ENCODE peak calls at places on chromosomes 2 and 18, in five cellular contexts. One of them, this sample, is unnamed.
A peak's percentile ranks its signal among the peaks of the same experiment; 100 is the strongest.

GRCh38 chr2:16948073-16948472 is 282.4 kb upstream of the CYRIA start:
- DNase-seq in non-pigmented ciliary epithelial cell: no peak
- DNase-seq in GF-D8: no peak
- DNase-seq in activated T-helper 1 cell treated with Interleukin-2 at 50 U/mL for 16 hours: no peak
- DNase-seq in cardiac muscle cell: no peak
- DNase-seq in this sample: no peak

GRCh38 chr18:57913686-57914085 is 110.6 kb upstream of the ATP8B1 start:
- DNase-seq in non-pigmented ciliary epithelial cell: no peak
- DNase-seq in GF-D8: no peak
- DNase-seq in activated T-helper 1 cell treated with Interleukin-2 at 50 U/mL for 16 hours: no peak
- DNase-seq in cardiac muscle cell: no peak
- DNase-seq in this sample: no peak

GRCh38 chr2:134669731-134670669 is 48.8 kb downstream of the TMEM163 start:
- DNase-seq in non-pigmented ciliary epithelial cell: no peak
- DNase-seq in GF-D8: no peak
- DNase-seq in activated T-helper 1 cell treated with Interleukin-2 at 50 U/mL for 16 hours: peak; percentile 53
- DNase-seq in cardiac muscle cell: no peak
- DNase-seq in this sample: no peak

GRCh38 chr18:42480521-42480920 is 525.5 kb downstream of the PIK3C3 start:
- DNase-seq in non-pigmented ciliary epithelial cell: no peak
- DNase-seq in GF-D8: no peak
- DNase-seq in activated T-helper 1 cell treated with Interleukin-2 at 50 U/mL for 16 hours: no peak
- DNase-seq in cardiac muscle cell: no peak
- DNase-seq in this sample: no peak

GRCh38 chr2:33091541-33092123 is 144.9 kb downstream of the LTBP1 start:
- DNase-seq in non-pigmented ciliary epithelial cell: no peak
- DNase-seq in GF-D8: no peak
- DNase-seq in activated T-helper 1 cell treated with Interleukin-2 at 50 U/mL for 16 hours: no peak
- DNase-seq in cardiac muscle cell: no peak
- DNase-seq in this sample: no peak

GRCh38 chr2:119958642-119959268 is 54.1 kb upstream of the EPB41L5 start:
- DNase-seq in non-pigmented ciliary epithelial cell: peak; percentile 35
- DNase-seq in GF-D8: no peak
- DNase-seq in activated T-helper 1 cell treated with Interleukin-2 at 50 U/mL for 16 hours: no peak
- DNase-seq in cardiac muscle cell: no peak
- DNase-seq in this sample: no peak

GRCh38 chr2:191789791-191790190 is 57.1 kb downstream of the CAVIN2 start:
- DNase-seq in non-pigmented ciliary epithelial cell: no peak
- DNase-seq in GF-D8: no peak
- DNase-seq in activated T-helper 1 cell treated with Interleukin-2 at 50 U/mL for 16 hours: no peak
- DNase-seq in cardiac muscle cell: no peak
- DNase-seq in this sample: no peak

GRCh38 chr2:127175821-127176354 is 44.2 kb downstream of the CYP27C1 start:
- DNase-seq in non-pigmented ciliary epithelial cell: no peak
- DNase-seq in GF-D8: no peak
- DNase-seq in activated T-helper 1 cell treated with Interleukin-2 at 50 U/mL for 16 hours: no peak
- DNase-seq in cardiac muscle cell: no peak
- DNase-seq in this sample: no peak

GRCh38 chr2:7269993-7270392 is 352.8 kb downstream of the RNF144A start:
- DNase-seq in non-pigmented ciliary epithelial cell: no peak
- DNase-seq in GF-D8: no peak
- DNase-seq in activated T-helper 1 cell treated with Interleukin-2 at 50 U/mL for 16 hours: no peak
- DNase-seq in cardiac muscle cell: no peak
- DNase-seq in this sample: no peak

GRCh38 chr2:100730290-100730868 is 89.6 kb upstream of the NPAS2 start:
- DNase-seq in non-pigmented ciliary epithelial cell: no peak
- DNase-seq in GF-D8: no peak
- DNase-seq in activated T-helper 1 cell treated with Interleukin-2 at 50 U/mL for 16 hours: no peak
- DNase-seq in cardiac muscle cell: peak; percentile 61
- DNase-seq in this sample: no peak

GRCh38 chr2:3246406-3246805 is 131.2 kb downstream of the EIPR1 start:
- DNase-seq in non-pigmented ciliary epithelial cell: no peak
- DNase-seq in GF-D8: no peak
- DNase-seq in activated T-helper 1 cell treated with Interleukin-2 at 50 U/mL for 16 hours: no peak
- DNase-seq in cardiac muscle cell: no peak
- DNase-seq in this sample: no peak

GRCh38 chr2:190382851-190383250 is 25.3 kb upstream of the MFSD6 start:
- DNase-seq in non-pigmented ciliary epithelial cell: peak; percentile 8
- DNase-seq in GF-D8: no peak
- DNase-seq in activated T-helper 1 cell treated with Interleukin-2 at 50 U/mL for 16 hours: no peak
- DNase-seq in cardiac muscle cell: peak; percentile 19
- DNase-seq in this sample: no peak

GRCh38 chr2:232886176-232886575 is 16.1 kb downstream of the SNORC start:
- DNase-seq in non-pigmented ciliary epithelial cell: no peak
- DNase-seq in GF-D8: no peak
- DNase-seq in activated T-helper 1 cell treated with Interleukin-2 at 50 U/mL for 16 hours: no peak
- DNase-seq in cardiac muscle cell: no peak
- DNase-seq in this sample: no peak

GRCh38 chr2:196233808-196234501 is 62.6 kb upstream of the STK17B start:
- DNase-seq in non-pigmented ciliary epithelial cell: no peak
- DNase-seq in GF-D8: peak; percentile 82
- DNase-seq in activated T-helper 1 cell treated with Interleukin-2 at 50 U/mL for 16 hours: no peak
- DNase-seq in cardiac muscle cell: no peak
- DNase-seq in this sample: no peak

GRCh38 chr18:62329676-62330454 is 4.8 kb downstream of the TNFRSF11A start:
- DNase-seq in non-pigmented ciliary epithelial cell: no peak
- DNase-seq in GF-D8: no peak
- DNase-seq in activated T-helper 1 cell treated with Interleukin-2 at 50 U/mL for 16 hours: no peak
- DNase-seq in cardiac muscle cell: peak; percentile 51
- DNase-seq in this sample: no peak

GRCh38 chr18:60122339-60122738 is 222.5 kb downstream of the PMAIP1 start:
- DNase-seq in non-pigmented ciliary epithelial cell: no peak
- DNase-seq in GF-D8: no peak
- DNase-seq in activated T-helper 1 cell treated with Interleukin-2 at 50 U/mL for 16 hours: no peak
- DNase-seq in cardiac muscle cell: no peak
- DNase-seq in this sample: no peak

GRCh38 chr18:79677221-79677620 is 2.4 kb upstream of the CTDP1 start:
- DNase-seq in non-pigmented ciliary epithelial cell: no peak
- DNase-seq in GF-D8: no peak
- DNase-seq in activated T-helper 1 cell treated with Interleukin-2 at 50 U/mL for 16 hours: no peak
- DNase-seq in cardiac muscle cell: no peak
- DNase-seq in this sample: no peak

GRCh38 chr2:113225505-113226259 is 51.9 kb downstream of the PSD4 start:
- DNase-seq in non-pigmented ciliary epithelial cell: no peak
- DNase-seq in GF-D8: no peak
- DNase-seq in activated T-helper 1 cell treated with Interleukin-2 at 50 U/mL for 16 hours: no peak
- DNase-seq in cardiac muscle cell: no peak
- DNase-seq in this sample: peak; percentile 91

GRCh38 chr2:192828947-192829346 is 634.2 kb upstream of the TMEFF2 start:
- DNase-seq in non-pigmented ciliary epithelial cell: no peak
- DNase-seq in GF-D8: no peak
- DNase-seq in activated T-helper 1 cell treated with Interleukin-2 at 50 U/mL for 16 hours: no peak
- DNase-seq in cardiac muscle cell: no peak
- DNase-seq in this sample: no peak

GRCh38 chr2:199704358-199705238 is 146.4 kb downstream of the FTCDNL1 start:
- DNase-seq in non-pigmented ciliary epithelial cell: no peak
- DNase-seq in GF-D8: peak; percentile 42
- DNase-seq in activated T-helper 1 cell treated with Interleukin-2 at 50 U/mL for 16 hours: no peak
- DNase-seq in cardiac muscle cell: peak; percentile 25
- DNase-seq in this sample: no peak

GRCh38 chr18:78739115-78739514 is 240.5 kb upstream of the SALL3 start:
- DNase-seq in non-pigmented ciliary epithelial cell: no peak
- DNase-seq in GF-D8: no peak
- DNase-seq in activated T-helper 1 cell treated with Interleukin-2 at 50 U/mL for 16 hours: no peak
- DNase-seq in cardiac muscle cell: no peak
- DNase-seq in this sample: no peak

GRCh38 chr2:84417453-84417852 is 41.6 kb downstream of the SUCLG1 start:
- DNase-seq in non-pigmented ciliary epithelial cell: no peak
- DNase-seq in GF-D8: no peak
- DNase-seq in activated T-helper 1 cell treated with Interleukin-2 at 50 U/mL for 16 hours: no peak
- DNase-seq in cardiac muscle cell: no peak
- DNase-seq in this sample: no peak

GRCh38 chr2:145108385-145108784 is 588.5 kb upstream of the ZEB2 start:
- DNase-seq in non-pigmented ciliary epithelial cell: no peak
- DNase-seq in GF-D8: no peak
- DNase-seq in activated T-helper 1 cell treated with Interleukin-2 at 50 U/mL for 16 hours: no peak
- DNase-seq in cardiac muscle cell: no peak
- DNase-seq in this sample: no peak